ENCODE peak calls at places on chromosome 18, in five cellular contexts. M is A549, J is pancreas, H is fibroblast of lung, R is HAP-1. S is an unnamed sample.

GRCh38 chr18:34222396-34223163 is 2.1 kb downstream of the NOL4 start:
- DNase-seq in M (no peak), J (no peak), H (peak), R (no peak), S (peak)

GRCh38 chr18:9858642-9859041 is 27.1 kb upstream of the TXNDC2 start:
- DNase-seq in M (no peak), J (no peak), H (no peak), R (no peak), S (no peak)

GRCh38 chr18:13934676-13935075 is 19.3 kb upstream of the MC2R start:
- DNase-seq in M (no peak), J (no peak), H (no peak), R (no peak), S (no peak)

GRCh38 chr18:58288922-58289797 is 245.1 kb downstream of the NEDD4L start:
- DNase-seq in M (no peak), J (no peak), H (peak), R (no peak), S (peak)

GRCh38 chr18:58590231-58590630 is 38.7 kb downstream of the ALPK2 start:
- DNase-seq in M (no peak), J (no peak), H (peak), R (no peak), S (peak)

GRCh38 chr18:23857756-23858155 is 156.8 kb upstream of the TTC39C start:
- DNase-seq in M (no peak), J (peak), H (peak), R (no peak), S (no peak)

GRCh38 chr18:44747157-44747556 is 66.5 kb downstream of the SETBP1 start:
- DNase-seq in M (no peak), J (no peak), H (no peak), R (no peak), S (no peak)

GRCh38 chr18:75130591-75131274 is 78.2 kb downstream of the PTGR3 start:
- DNase-seq in M (no peak), J (no peak), H (no peak), R (no peak), S (no peak)

GRCh38 chr18:68520406-68521075 is 194.4 kb downstream of the TMX3 start:
- DNase-seq in M (no peak), J (no peak), H (peak), R (peak), S (no peak)

GRCh38 chr18:29164020-29164706 is 987.2 kb upstream of the CDH2 start:
- DNase-seq in M (peak), J (no peak), H (peak), R (no peak), S (peak)

GRCh38 chr18:59906203-59906602 is 6.4 kb downstream of the PMAIP1 start:
- DNase-seq in M (no peak), J (no peak), H (no peak), R (no peak), S (no peak)

GRCh38 chr18:59907660-59908059 is 7.9 kb downstream of the PMAIP1 start:
- DNase-seq in M (no peak), J (no peak), H (no peak), R (no peak), S (no peak)

GRCh38 chr18:59904051-59904601 is 4.3 kb downstream of the PMAIP1 start:
- DNase-seq in M (no peak), J (no peak), H (no peak), R (no peak), S (no peak)

GRCh38 chr18:59907172-59907571 is 7.4 kb downstream of the PMAIP1 start:
- DNase-seq in M (no peak), J (no peak), H (no peak), R (no peak), S (no peak)

GRCh38 chr18:59905686-59906091 is 5.9 kb downstream of the PMAIP1 start:
- DNase-seq in M (no peak), J (no peak), H (no peak), R (no peak), S (no peak)
- H3K4me3 ChIP-seq in M (no peak), J (no peak), H (no peak), R (no peak), S (no peak)

GRCh38 chr18:3647636-3648035 is 197.7 kb downstream of the TGIF1 start:
- DNase-seq in M (no peak), J (no peak), H (no peak), R (no peak), S (no peak)

GRCh38 chr18:3651266-3651665 is 201.3 kb downstream of the TGIF1 start:
- DNase-seq in M (no peak), J (no peak), H (no peak), R (no peak), S (peak)

GRCh38 chr18:3649559-3650426 is 199.8 kb downstream of the TGIF1 start:
- DNase-seq in M (peak), J (no peak), H (peak), R (no peak), S (peak)

GRCh38 chr18:3648695-3649094 is 198.7 kb downstream of the TGIF1 start:
- DNase-seq in M (no peak), J (no peak), H (no peak), R (peak), S (peak)

GRCh38 chr18:3649135-3649558 is 199.2 kb downstream of the TGIF1 start:
- DNase-seq in M (no peak), J (no peak), H (no peak), R (no peak), S (no peak)
- H3K4me3 ChIP-seq in M (no peak), J (no peak), H (no peak), R (no peak), S (no peak)

GRCh38 chr18:42510540-42510939 is 555.5 kb downstream of the PIK3C3 start:
- DNase-seq in M (no peak), J (no peak), H (no peak), R (no peak), S (no peak)
- H3K4me3 ChIP-seq in M (no peak), J (no peak), H (no peak), R (no peak), S (no peak)

DNA sequence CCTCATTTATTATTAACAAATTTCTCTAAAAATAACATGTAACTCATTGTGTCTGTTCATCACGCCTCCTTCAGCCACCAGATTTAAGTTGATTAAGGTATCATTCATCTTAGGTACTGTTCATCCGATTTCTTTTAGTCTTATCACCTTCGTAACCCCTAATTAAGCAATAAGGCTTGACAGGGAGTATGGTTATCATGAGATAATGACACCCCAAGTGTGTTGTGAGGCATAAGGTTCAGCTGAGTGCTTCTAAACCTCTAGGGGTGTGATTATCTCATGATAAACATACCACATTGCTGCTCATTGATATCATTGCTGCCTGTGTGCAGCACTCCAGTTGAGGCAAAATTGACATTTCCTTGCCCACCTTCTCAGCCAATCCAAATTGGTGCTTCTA is 158.9 kb upstream of the BOD1L2 start:
- DNase-seq in M (no peak), J (no peak), H (no peak), R (no peak), S (no peak)
- H3K4me3 ChIP-seq in M (no peak), J (no peak), H (no peak), R (no peak), S (no peak)

GRCh38 chr18:7601249-7601620 is 34.1 kb downstream of the PTPRM start:
- DNase-seq in M (no peak), J (no peak), H (peak), R (no peak), S (peak)
- H3K4me3 ChIP-seq in M (no peak), J (no peak), H (no peak), R (no peak), S (no peak)

GRCh38 chr18:21830533-21830932 is 89.9 kb downstream of the MIB1 start:
- DNase-seq in M (no peak), J (no peak), H (no peak), R (no peak), S (no peak)
- H3K4me3 ChIP-seq in M (no peak), J (no peak), H (no peak), R (no peak), S (no peak)

GRCh38 chr18:35282353-35282752 is 7.7 kb downstream of the ZSCAN30 start:
- DNase-seq in M (no peak), J (no peak), H (peak), R (no peak), S (peak)
- H3K4me3 ChIP-seq in M (no peak), J (no peak), H (no peak), R (no peak), S (no peak)

S was measured in SJSA1.